ENCODE peak calls at places on chromosome 20, in four cellular contexts. F is mucosa of descending colon, N is pancreas, D is cardiac fibroblast. P is an unnamed sample.

GRCh38 chr20:41497186-41497895 is 120.8 kb downstream of the CHD6 start:
- DNase-seq in F (no peak), N (no peak), D (no peak), P (no peak)

GRCh38 chr20:33862709-33863403 is 51.7 kb downstream of the CHMP4B start:
- DNase-seq in F (peak), N (peak), D (peak), P (peak)

GRCh38 chr20:62622178-62622876 is 20.0 kb upstream of the SLCO4A1 start:
- DNase-seq in F (no peak), N (peak), D (no peak), P (no peak)

GRCh38 chr20:2470051-2470431 is 548 bp downstream of the SNRPB start:
- DNase-seq in F (peak), N (peak), D (peak), P (peak)

GRCh38 chr20:22402550-22402949 is 181.8 kb downstream of the FOXA2 start:
- DNase-seq in F (no peak), N (no peak), D (no peak), P (no peak)

GRCh38 chr20:1274485-1275313 is 8.6 kb downstream of the SNPH start:
- DNase-seq in F (no peak), N (peak), D (no peak), P (no peak)

GRCh38 chr20:52056203-52057062 is 135.1 kb downstream of the ZFP64 start:
- DNase-seq in F (no peak), N (no peak), D (peak), P (no peak)

GRCh38 chr20:23455641-23456040 is 3.0 kb upstream of the CST11 start:
- DNase-seq in F (no peak), N (no peak), D (no peak), P (no peak)

GRCh38 chr20:20709858-20710257 is 2.6 kb downstream of the RALGAPA2 start:
- DNase-seq in F (no peak), N (no peak), D (no peak), P (no peak)

GRCh38 chr20:10800288-10800687 is 126.5 kb upstream of the JAG1 start:
- DNase-seq in F (no peak), N (no peak), D (no peak), P (no peak)

GRCh38 chr20:12207875-12208274 is 290.2 kb downstream of the BTBD3 start:
- DNase-seq in F (peak), N (no peak), D (peak), P (no peak)

GRCh38 chr20:19071442-19071717 is 141.1 kb upstream of the SLC24A3 start:
- DNase-seq in F (no peak), N (no peak), D (no peak), P (no peak)

GRCh38 chr20:23435675-23436539 is 3.6 kb upstream of the CSTL1 start:
- DNase-seq in F (peak), N (peak), D (no peak), P (peak)

GRCh38 chr20:62652051-62652893 is 10.0 kb downstream of the SLCO4A1 start:
- DNase-seq in F (peak), N (peak), D (peak), P (peak)

GRCh38 chr20:59365611-59366284 is 65.3 kb downstream of the EDN3 start:
- DNase-seq in F (no peak), N (no peak), D (no peak), P (no peak)

GRCh38 chr20:22582386-22582959 is 1.9 kb downstream of the FOXA2 start:
- DNase-seq in F (peak), N (peak), D (no peak), P (no peak)

GRCh38 chr20:63641146-63641791 is 12.0 kb downstream of the STMN3 start:
- DNase-seq in F (peak), N (peak), D (no peak), P (peak)

GRCh38 chr20:2800590-2801458 is at the start of gene CPXM1:
- DNase-seq in F (no peak), N (no peak), D (no peak), P (no peak)

GRCh38 chr20:53838311-53838873 is 232.0 kb downstream of the BCAS1 start:
- DNase-seq in F (peak), N (no peak), D (no peak), P (peak)

GRCh38 chr20:40506567-40506966 is 182.5 kb downstream of the MAFB start:
- DNase-seq in F (peak), N (peak), D (peak), P (peak)

GRCh38 chr20:40467014-40467413 is 222.0 kb downstream of the MAFB start:
- DNase-seq in F (no peak), N (no peak), D (no peak), P (no peak)

GRCh38 chr20:53647286-53647821 is 53.7 kb upstream of the ZNF217 start:
- DNase-seq in F (no peak), N (no peak), D (no peak), P (no peak)

GRCh38 chr20:64244870-64245603 is 10.5 kb upstream of the PCMTD2 start:
- DNase-seq in F (no peak), N (no peak), D (no peak), P (no peak)

GRCh38 chr20:59785118-59785959 is 148.1 kb downstream of the SYCP2 start:
- DNase-seq in F (no peak), N (no peak), D (no peak), P (no peak)

GRCh38 chr20:53077373-53078205 is 105.4 kb downstream of the TSHZ2 start:
- DNase-seq in F (no peak), N (peak), D (no peak), P (no peak)

GRCh38 chr20:44304383-44304782 is 6.6 kb downstream of the FITM2 start:
- DNase-seq in F (no peak), N (no peak), D (no peak), P (no peak)

GRCh38 chr20:7146552-7147219 is 379.2 kb downstream of the BMP2 start:
- DNase-seq in F (no peak), N (no peak), D (no peak), P (no peak)

GRCh38 chr20:14915356-14915755 is 577.9 kb upstream of the FLRT3 start:
- DNase-seq in F (no peak), N (no peak), D (no peak), P (no peak)

GRCh38 chr20:51667002-51667408 is 101.2 kb downstream of the ATP9A start:
- DNase-seq in F (no peak), N (no peak), D (no peak), P (no peak)

GRCh38 chr20:59933296-59933848 is at the start of gene SYCP2:
- DNase-seq in F (peak), N (peak), D (peak), P (peak)

GRCh38 chr20:62644802-62645496 is 2.6 kb downstream of the SLCO4A1 start:
- DNase-seq in F (peak), N (no peak), D (no peak), P (peak)

GRCh38 chr20:53763707-53764415 is 170.2 kb upstream of the ZNF217 start:
- DNase-seq in F (peak), N (no peak), D (peak), P (peak)

GRCh38 chr20:1178623-1179022 is 6.2 kb downstream of the TMEM74B start:
- DNase-seq in F (no peak), N (no peak), D (no peak), P (no peak)

GRCh38 chr20:44485078-44485829 is 9.6 kb downstream of the TTPAL start:
- DNase-seq in F (no peak), N (no peak), D (peak), P (no peak)

GRCh38 chr20:51628533-51629398 is 86.2 kb upstream of the NFATC2 start:
- DNase-seq in F (no peak), N (no peak), D (peak), P (no peak)

GRCh38 chr20:53599378-53599777 is 5.7 kb upstream of the ZNF217 start:
- DNase-seq in F (peak), N (no peak), D (no peak), P (no peak)

GRCh38 chr20:25864986-25865714 is 168.5 kb upstream of the ZNF337 start:
- DNase-seq in F (no peak), N (no peak), D (no peak), P (no peak)
- H3K4me3 ChIP-seq in F (no peak), N (no peak), D (peak), P (peak)

GRCh38 chr20:36454664-36455427 is 86.5 kb upstream of the MYL9 start:
- DNase-seq in F (no peak), N (peak), D (no peak), P (no peak)
- H3K4me3 ChIP-seq in F (no peak), N (no peak), D (no peak), P (no peak)

GRCh38 chr20:32702706-32703425 is 29.1 kb upstream of the C20orf203 start:
- DNase-seq in F (no peak), N (no peak), D (no peak), P (no peak)
- H3K4me3 ChIP-seq in F (no peak), N (no peak), D (no peak), P (no peak)

GRCh38 chr20:46809961-46810360 is 84.7 kb upstream of the EYA2 start:
- DNase-seq in F (no peak), N (no peak), D (no peak), P (no peak)

GRCh38 chr20:46814366-46815232 is 80.0 kb upstream of the EYA2 start:
- DNase-seq in F (no peak), N (no peak), D (peak), P (no peak)

GRCh38 chr20:46808565-46808964 is 86.1 kb upstream of the EYA2 start:
- DNase-seq in F (no peak), N (no peak), D (no peak), P (no peak)

GRCh38 chr20:46810442-46811327 is 84.0 kb upstream of the EYA2 start:
- DNase-seq in F (no peak), N (no peak), D (no peak), P (no peak)

DNA sequence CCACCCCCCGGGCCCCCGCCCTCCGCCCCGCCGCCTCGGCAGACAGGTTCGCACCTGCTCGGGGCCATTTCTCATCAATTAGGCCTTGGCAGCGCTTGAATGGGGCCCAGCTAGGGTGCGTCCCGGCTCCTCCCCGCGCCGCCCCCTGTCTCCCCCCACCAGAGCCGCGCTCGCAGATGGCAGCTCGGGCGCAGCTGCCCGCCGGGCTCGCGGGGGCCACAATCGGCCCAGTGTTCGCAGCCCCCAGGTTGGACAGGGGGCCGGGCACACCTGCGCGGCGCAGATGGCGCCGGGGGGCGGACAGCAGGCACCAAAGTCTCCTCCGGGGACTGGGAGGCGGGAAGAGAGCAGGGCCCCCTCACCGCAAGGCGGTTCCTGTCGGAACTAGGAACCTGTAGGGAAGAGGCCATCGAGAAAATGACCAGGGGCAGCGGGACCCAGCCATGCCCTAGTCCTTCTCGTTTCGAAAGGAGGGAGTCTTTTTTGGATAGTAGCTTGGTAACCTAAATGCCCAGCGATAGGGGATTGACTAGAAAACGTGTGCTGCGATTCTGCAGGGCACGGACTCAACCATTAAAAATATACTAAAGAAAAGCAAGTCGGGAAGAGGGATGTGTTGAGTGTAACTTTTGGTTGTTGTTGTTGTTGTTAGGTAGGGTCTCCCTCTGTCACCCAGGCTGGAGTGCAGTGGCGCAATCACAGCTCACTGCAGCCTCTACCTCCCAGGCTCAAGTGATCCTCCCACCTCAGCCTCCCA is 83.1 kb upstream of the EYA2 start:
- DNase-seq in F (no peak), N (no peak), D (no peak), P (no peak)
- H3K4me3 ChIP-seq in F (no peak), N (no peak), D (no peak), P (peak)

GRCh38 chr20:38121741-38122140 is 43.3 kb downstream of the TGM2 start:
- DNase-seq in F (no peak), N (no peak), D (no peak), P (no peak)

GRCh38 chr20:38126146-38126912 is 38.7 kb downstream of the TGM2 start:
- DNase-seq in F (no peak), N (no peak), D (peak), P (no peak)

GRCh38 chr20:38125157-38126056 is 39.7 kb downstream of the TGM2 start:
- DNase-seq in F (peak), N (peak), D (peak), P (peak)

GRCh38 chr20:38120625-38120988 is 44.5 kb downstream of the TGM2 start:
- DNase-seq in F (no peak), N (no peak), D (no peak), P (no peak)

DNA sequence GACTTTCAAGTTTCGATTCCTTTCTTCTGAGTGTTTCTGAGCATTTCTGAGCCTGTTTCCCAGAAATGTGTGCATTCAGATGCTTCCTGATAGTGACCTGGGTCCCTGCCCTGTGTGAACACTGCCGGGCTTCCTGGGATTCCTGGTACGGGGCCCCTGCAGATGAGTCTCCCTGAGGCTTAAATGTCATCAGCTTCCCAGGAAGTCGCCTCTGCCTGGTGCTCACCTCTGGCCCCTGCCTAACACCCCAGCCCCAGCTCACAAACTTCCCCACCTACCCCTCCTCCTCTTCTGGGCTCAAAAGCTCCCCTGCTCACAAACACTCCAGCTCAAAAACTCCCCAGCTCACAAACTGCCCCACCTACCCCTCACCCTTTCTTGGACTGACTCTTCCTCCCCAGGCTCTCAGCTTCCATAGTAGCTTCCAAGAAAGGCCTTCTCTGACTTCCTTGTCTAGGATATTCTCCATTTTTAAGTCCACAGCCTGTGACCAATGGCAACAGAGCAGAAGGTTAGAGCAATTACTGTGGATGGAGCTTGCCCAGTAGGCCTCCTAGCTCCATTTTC is 42.0 kb downstream of the TGM2 start:
- DNase-seq in F (no peak), N (no peak), D (peak), P (no peak)
- H3K4me3 ChIP-seq in F (no peak), N (no peak), D (no peak), P (no peak)

DNA sequence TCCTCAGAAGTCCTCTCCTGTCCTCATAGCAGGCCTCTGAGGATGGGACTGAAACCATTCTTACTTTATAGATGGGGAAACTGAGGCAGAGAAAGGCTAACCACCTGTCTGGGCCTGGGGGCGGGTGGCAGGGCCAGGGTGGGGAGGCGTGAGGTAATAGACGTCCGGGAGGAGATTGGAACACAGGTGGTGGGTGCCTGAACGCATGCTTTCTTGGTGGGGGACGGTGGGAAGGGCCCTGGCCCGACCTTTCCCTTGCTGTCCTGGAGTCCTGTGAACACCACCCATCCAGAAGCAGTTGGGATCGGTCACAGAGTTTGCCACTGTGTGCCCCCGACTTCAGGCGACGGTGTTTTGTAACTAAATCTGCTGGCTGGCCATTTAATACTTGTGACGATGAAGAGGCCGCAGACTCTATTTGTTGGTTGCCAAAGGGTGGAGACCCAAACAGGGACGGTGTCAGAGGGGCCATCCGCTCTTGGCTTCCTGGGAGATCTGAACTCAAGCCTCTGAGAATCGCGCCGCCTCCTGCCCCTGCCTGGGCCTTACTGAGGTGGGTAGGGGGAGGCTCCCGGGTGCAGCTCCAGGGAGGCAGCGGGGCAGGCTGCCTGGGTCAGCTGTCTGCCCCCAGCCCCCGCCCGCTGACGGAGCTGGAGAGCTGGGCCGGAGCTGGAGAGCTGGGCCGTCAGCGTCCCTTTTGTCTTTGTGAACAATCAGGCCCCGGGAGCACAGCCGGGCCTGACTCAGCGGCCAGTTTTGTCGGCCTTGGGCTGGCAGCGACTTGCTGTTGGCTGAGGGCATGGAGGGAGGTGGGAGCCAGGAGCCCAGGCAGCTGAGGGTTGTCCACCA is 4.1 kb downstream of the RBM38 start:
- DNase-seq in F (no peak), N (peak), D (peak), P (peak)
- H3K4me3 ChIP-seq in F (no peak), N (no peak), D (no peak), P (no peak)

DNA sequence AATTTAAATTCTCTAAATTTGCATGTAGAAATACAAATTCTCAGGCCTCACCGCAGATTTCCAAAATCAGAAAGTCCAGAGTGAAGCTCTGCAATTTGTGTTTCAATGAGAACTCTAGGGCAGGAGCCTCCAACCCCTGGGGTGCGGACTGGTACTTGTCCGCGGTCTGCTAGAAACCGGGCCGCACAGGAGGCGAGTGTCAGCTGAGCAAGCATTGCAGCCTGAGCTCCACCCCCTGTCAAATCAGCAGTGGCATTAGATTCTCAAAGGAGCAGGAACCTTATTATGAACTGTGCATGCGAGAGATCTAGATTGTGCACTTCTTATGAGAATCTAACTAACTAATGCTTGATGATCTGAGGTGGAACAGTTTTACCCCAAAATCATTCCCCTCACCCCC is 203.0 kb upstream of the PCSK2 start:
- DNase-seq in F (no peak), N (no peak), D (no peak), P (no peak)
- H3K4me3 ChIP-seq in F (no peak), N (no peak), D (no peak), P (no peak)

GRCh38 chr20:49633023-49633422 is 65.1 kb upstream of the PTGIS start:
- DNase-seq in F (no peak), N (no peak), D (no peak), P (no peak)

GRCh38 chr20:49633643-49634042 is 65.7 kb upstream of the PTGIS start:
- DNase-seq in F (no peak), N (no peak), D (no peak), P (no peak)

GRCh38 chr20:49630396-49630951 is 62.5 kb upstream of the PTGIS start:
- DNase-seq in F (no peak), N (no peak), D (no peak), P (no peak)

GRCh38 chr20:49631074-49631716 is 63.3 kb upstream of the PTGIS start:
- DNase-seq in F (no peak), N (no peak), D (no peak), P (no peak)

DNA sequence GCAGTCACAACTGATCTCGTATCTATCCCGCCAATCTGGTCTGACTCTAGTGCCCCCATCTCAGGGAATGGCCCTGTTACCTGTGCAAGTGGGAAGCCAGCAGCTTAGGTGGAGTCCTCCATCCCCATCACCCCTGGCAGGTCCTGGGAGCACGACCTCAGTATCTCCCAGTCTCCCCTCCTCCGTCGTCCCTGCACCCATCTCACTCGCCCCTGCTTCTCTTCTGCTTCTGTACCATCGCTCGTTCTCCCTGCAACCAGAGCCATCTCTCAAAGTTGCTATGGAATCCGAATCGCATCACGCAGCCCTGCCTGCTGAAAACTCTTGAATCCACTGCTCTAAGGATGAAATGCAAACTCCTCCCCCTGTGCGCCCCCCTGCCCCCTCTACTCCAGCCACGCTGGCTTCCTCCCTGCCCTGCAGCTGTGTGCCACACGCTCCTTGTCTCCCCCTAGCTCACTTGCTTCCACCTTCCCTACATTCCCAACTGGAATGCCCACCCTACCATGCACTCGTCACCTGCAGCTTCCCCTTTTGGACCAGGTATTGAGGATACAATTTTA is 64.0 kb upstream of the PTGIS start:
- DNase-seq in F (no peak), N (no peak), D (no peak), P (no peak)
- H3K4me3 ChIP-seq in F (no peak), N (no peak), D (no peak), P (no peak)